ENCODE peak calls at places on chromosomes 1 and 21, in eight cellular contexts. B, C, J, H, D, U, Z and N are unnamed samples. For H3K4me1, the result is how much of the 10 kb centered on the place peaks cover.

GRCh38 chr21:39103689-39104088 is 79.6 kb downstream of the PSMG1 start:
- DNase-seq in B (peak), C (no peak), J (no peak), H (no peak), D (no peak), U (no peak), Z (no peak), N (no peak)

GRCh38 chr1:36924282-36924791 is 110.0 kb downstream of the GRIK3 start:
- DNase-seq in B (peak), C (no peak), J (peak), H (no peak), D (peak), U (no peak), Z (no peak), N (no peak)

GRCh38 chr1:221708076-221708571 is 33.8 kb downstream of the DUSP10 start:
- DNase-seq in B (no peak), C (no peak), J (no peak), H (no peak), D (no peak), U (no peak), Z (no peak), N (no peak)

GRCh38 chr1:76053021-76053420 is 21.5 kb upstream of the ST6GALNAC3 start:
- DNase-seq in B (no peak), C (no peak), J (no peak), H (no peak), D (no peak), U (no peak), Z (no peak), N (no peak)

GRCh38 chr1:207658408-207658807 is 13.5 kb downstream of the CR1L start:
- DNase-seq in B (no peak), C (no peak), J (no peak), H (no peak), D (no peak), U (no peak), Z (no peak), N (peak)

GRCh38 chr1:153509036-153509435 is 26.8 kb downstream of the S100A6 start:
- DNase-seq in B (no peak), C (no peak), J (no peak), H (no peak), D (no peak), U (no peak), Z (no peak), N (no peak)

GRCh38 chr1:91766883-91767282 is 119.1 kb downstream of the TGFBR3 start:
- DNase-seq in B (no peak), C (no peak), J (no peak), H (no peak), D (no peak), U (no peak), Z (no peak), N (no peak)

GRCh38 chr1:179031855-179032513 is 6.3 kb downstream of the FAM20B start:
- DNase-seq in B (no peak), C (no peak), J (no peak), H (no peak), D (no peak), U (no peak), Z (no peak), N (no peak)

GRCh38 chr1:155093938-155094621 is 15.4 kb downstream of the EFNA3 start:
- DNase-seq in B (peak), C (no peak), J (no peak), H (no peak), D (peak), U (no peak), Z (no peak), N (no peak)

GRCh38 chr1:8563944-8564537 is 246.1 kb downstream of the SLC45A1 start:
- DNase-seq in B (no peak), C (no peak), J (no peak), H (no peak), D (no peak), U (no peak), Z (no peak), N (no peak)

GRCh38 chr1:8465692-8466091 is 147.8 kb downstream of the SLC45A1 start:
- DNase-seq in B (no peak), C (no peak), J (no peak), H (no peak), D (no peak), U (no peak), Z (no peak), N (no peak)

GRCh38 chr1:17045140-17045539 is 8.7 kb downstream of the SDHB start:
- DNase-seq in B (no peak), C (no peak), J (no peak), H (no peak), D (no peak), U (no peak), Z (no peak), N (no peak)

GRCh38 chr1:246382589-246382988 is 124.5 kb downstream of the SMYD3 start:
- DNase-seq in B (no peak), C (no peak), J (no peak), H (no peak), D (no peak), U (no peak), Z (no peak), N (no peak)

GRCh38 chr21:41678944-41679343 is 87.9 kb downstream of the RIPK4 start:
- DNase-seq in B (peak), C (peak), J (peak), H (peak), D (peak), U (peak), Z (peak), N (peak)

GRCh38 chr1:198497326-198498220 is 42.9 kb downstream of the ATP6V1G3 start:
- DNase-seq in B (peak), C (no peak), J (no peak), H (no peak), D (no peak), U (no peak), Z (no peak), N (no peak)

GRCh38 chr1:43887748-43888147 is 45.9 kb upstream of the ARTN start:
- DNase-seq in B (no peak), C (no peak), J (no peak), H (no peak), D (no peak), U (no peak), Z (no peak), N (no peak)

GRCh38 chr1:24594328-24594598 is 38.4 kb downstream of the NCMAP start:
- DNase-seq in B (no peak), C (no peak), J (no peak), H (peak), D (no peak), U (no peak), Z (peak), N (no peak)

GRCh38 chr1:225866061-225866844 is 15.9 kb downstream of the TMEM63A start:
- DNase-seq in B (peak), C (no peak), J (no peak), H (no peak), D (no peak), U (no peak), Z (no peak), N (no peak)

GRCh38 chr1:110176299-110176956 is 26.1 kb downstream of the SLC6A17 start:
- DNase-seq in B (no peak), C (no peak), J (no peak), H (no peak), D (no peak), U (no peak), Z (no peak), N (no peak)

GRCh38 chr21:38807481-38807880 is 1.8 kb downstream of the ETS2 start:
- DNase-seq in B (peak), C (no peak), J (no peak), H (no peak), D (no peak), U (no peak), Z (no peak), N (no peak)

GRCh38 chr1:72379072-72379471 is 96.7 kb upstream of the NEGR1 start:
- DNase-seq in B (no peak), C (no peak), J (no peak), H (no peak), D (no peak), U (no peak), Z (no peak), N (no peak)

GRCh38 chr1:9121891-9122409 is 7.0 kb downstream of the GPR157 start:
- DNase-seq in B (no peak), C (no peak), J (no peak), H (no peak), D (no peak), U (no peak), Z (no peak), N (peak)

GRCh38 chr1:40849801-40850592 is 12.2 kb downstream of the CITED4 start:
- DNase-seq in B (peak), C (no peak), J (peak), H (no peak), D (peak), U (no peak), Z (no peak), N (peak)

GRCh38 chr1:2312589-2313301 is 78.6 kb downstream of the MORN1 start:
- DNase-seq in B (no peak), C (no peak), J (peak), H (no peak), D (peak), U (no peak), Z (no peak), N (no peak)

GRCh38 chr1:205538211-205538840 is 33.9 kb downstream of the CDK18 start:
- DNase-seq in B (no peak), C (no peak), J (no peak), H (no peak), D (no peak), U (no peak), Z (no peak), N (peak)

GRCh38 chr1:155051777-155052398 is 772 bp downstream of the ADAM15 start:
- DNase-seq in B (peak), C (no peak), J (peak), H (no peak), D (peak), U (peak), Z (no peak), N (peak)

GRCh38 chr1:168136709-168137514 is at the start of gene GPR161:
- DNase-seq in B (peak), C (no peak), J (peak), H (no peak), D (peak), U (peak), Z (no peak), N (peak)

GRCh38 chr21:36727886-36728285 is 29.0 kb downstream of the SIM2 start:
- DNase-seq in B (no peak), C (no peak), J (no peak), H (no peak), D (no peak), U (no peak), Z (no peak), N (no peak)

GRCh38 chr1:159960721-159961381 is 6.8 kb upstream of the SLAMF9 start:
- DNase-seq in B (peak), C (no peak), J (peak), H (peak), D (no peak), U (peak), Z (peak), N (no peak)

GRCh38 chr21:27581168-27581567 is 614.3 kb upstream of the ADAMTS5 start:
- DNase-seq in B (no peak), C (no peak), J (no peak), H (peak), D (no peak), U (no peak), Z (peak), N (no peak)

GRCh38 chr1:63448741-63449140 is 74.3 kb downstream of the ITGB3BP start:
- DNase-seq in B (peak), C (no peak), J (no peak), H (no peak), D (no peak), U (no peak), Z (no peak), N (no peak)

GRCh38 chr1:40612345-40612831 is 53.1 kb downstream of the RIMS3 start:
- DNase-seq in B (peak), C (no peak), J (peak), H (no peak), D (no peak), U (no peak), Z (peak), N (peak)

GRCh38 chr1:152942161-152942560 is 4.8 kb upstream of the SPRR5 start:
- DNase-seq in B (no peak), C (no peak), J (no peak), H (no peak), D (no peak), U (no peak), Z (no peak), N (no peak)

GRCh38 chr21:33419538-33420123 is 16.4 kb downstream of the IFNGR2 start:
- DNase-seq in B (peak), C (no peak), J (no peak), H (no peak), D (peak), U (no peak), Z (no peak), N (no peak)

GRCh38 chr1:44572572-44572879 is 101.8 kb downstream of the TMEM53 start:
- DNase-seq in B (no peak), C (no peak), J (no peak), H (no peak), D (no peak), U (no peak), Z (no peak), N (no peak)

GRCh38 chr1:244297616-244298015 is 154.1 kb downstream of the ADSS2 start:
- DNase-seq in B (no peak), C (no peak), J (no peak), H (no peak), D (no peak), U (no peak), Z (no peak), N (no peak)

GRCh38 chr1:111904478-111905218 is 84.8 kb downstream of the KCND3 start:
- DNase-seq in B (no peak), C (no peak), J (no peak), H (no peak), D (no peak), U (no peak), Z (no peak), N (no peak)

GRCh38 chr1:245441699-245442098 is 286.9 kb downstream of the KIF26B start:
- DNase-seq in B (peak), C (no peak), J (no peak), H (no peak), D (no peak), U (no peak), Z (no peak), N (no peak)

GRCh38 chr1:26912147-26912490 is 1.7 kb downstream of the NR0B2 start:
- DNase-seq in B (no peak), C (no peak), J (no peak), H (no peak), D (no peak), U (no peak), Z (no peak), N (no peak)
- TF ChIP-seq CTCF in B (no peak), C (no peak), J (no peak), H (no peak), D (no peak), U (no peak), Z (no peak), N (no peak)

DNA sequence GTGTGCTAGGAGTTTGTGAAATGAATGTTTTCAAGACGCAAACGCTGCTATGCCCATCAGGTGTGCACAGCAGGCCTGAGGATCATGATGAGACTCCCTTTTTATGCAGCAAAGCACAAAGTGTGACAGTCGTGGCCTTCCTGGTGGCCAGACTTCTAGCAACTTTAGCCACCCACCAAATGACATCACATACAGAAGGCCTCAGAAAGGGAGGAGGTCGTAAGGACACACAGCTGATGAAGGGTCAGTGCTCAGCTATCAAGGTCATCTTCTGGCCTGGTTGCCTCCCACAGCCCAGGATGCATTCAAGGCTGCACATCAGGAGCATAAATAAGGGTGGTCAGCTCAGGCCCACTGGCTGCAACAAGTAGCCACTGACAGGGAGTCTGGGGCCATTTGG is 36.6 kb downstream of the BMP8A start:
- DNase-seq in B (no peak), C (no peak), J (no peak), H (no peak), D (no peak), U (no peak), Z (no peak), N (no peak)
- H3K27ac ChIP-seq in B (no peak), C (no peak), J (no peak), H (no peak), D (no peak), U (no peak), Z (no peak), N (no peak)

GRCh38 chr1:214446772-214447556 is 104.4 kb downstream of the PTPN14 start:
- DNase-seq in B (peak), C (no peak), J (no peak), H (no peak), D (no peak), U (peak), Z (peak), N (no peak)

GRCh38 chr1:214447557-214447871 is 103.9 kb downstream of the PTPN14 start:
- DNase-seq in B (peak), C (no peak), J (no peak), H (no peak), D (no peak), U (no peak), Z (no peak), N (no peak)

GRCh38 chr1:214445846-214446614 is 105.4 kb downstream of the PTPN14 start:
- DNase-seq in B (peak), C (no peak), J (no peak), H (no peak), D (no peak), U (no peak), Z (peak), N (no peak)

GRCh38 chr1:214445201-214445600 is 106.2 kb downstream of the PTPN14 start:
- DNase-seq in B (peak), C (no peak), J (no peak), H (no peak), D (no peak), U (no peak), Z (no peak), N (no peak)

GRCh38 chr1:214444159-214444939 is 107.1 kb downstream of the PTPN14 start:
- DNase-seq in B (no peak), C (no peak), J (no peak), H (no peak), D (no peak), U (no peak), Z (no peak), N (no peak)
- H3K4me1 ChIP-seq in B (under half), C (under half), J (under half), H (half or more), D (under half), U (half or more), Z (half or more), N (under half)

GRCh38 chr21:44699502-44700001 is 2.6 kb downstream of the KRTAP10-12 start:
- DNase-seq in B (no peak), C (no peak), J (no peak), H (no peak), D (no peak), U (no peak), Z (no peak), N (no peak)
- TF ChIP-seq CTCF in B (no peak), C (no peak), J (no peak), H (no peak), D (no peak), U (no peak), Z (no peak), N (no peak)

DNA sequence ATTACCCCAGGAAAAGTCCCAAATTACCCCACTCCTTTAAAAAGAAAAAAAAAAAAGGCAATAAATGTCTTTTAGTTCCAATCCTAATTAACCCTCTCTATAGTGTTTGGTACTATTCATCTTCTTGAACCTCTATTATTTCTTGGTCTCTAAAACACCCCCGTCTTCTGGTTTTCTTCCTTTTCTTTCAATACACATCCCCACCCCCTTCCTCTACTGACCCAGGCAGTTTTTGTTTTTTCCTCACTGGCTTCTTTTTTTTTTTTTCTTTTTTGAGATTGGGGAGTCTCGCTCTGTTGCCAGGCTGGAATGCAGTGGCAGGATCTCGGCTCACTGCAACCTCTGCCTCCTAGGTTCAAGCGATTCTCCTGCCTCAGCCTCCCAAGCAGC is 26.1 kb downstream of the EGLN1 start:
- DNase-seq in B (no peak), C (no peak), J (no peak), H (no peak), D (no peak), U (no peak), Z (no peak), N (no peak)
- H3K27ac ChIP-seq in B (peak), C (peak), J (peak), H (peak), D (no peak), U (peak), Z (peak), N (peak)